ENCODE peak calls at places on chromosomes 4 and X, in eight cellular contexts. G is right lobe of liver, H is HL-60, V is Karpas-422, Q is astrocyte of the spinal cord, S is coronary artery, X is GM06990, O is choroid plexus epithelial cell. R is an unnamed sample.

GRCh38 chrX:1542994-1543725 is 6.2 kb upstream of the P2RY8 start:
- DNase-seq in S (no peak), X (no peak), V (peak; percentile 35), O (no peak), Q (no peak), H (no peak), G (no peak), R (no peak)

GRCh38 chrX:149121526-149121925 is 383.6 kb downstream of the IDS start:
- DNase-seq in G (no peak), S (no peak), O (no peak), V (no peak), X (no peak), Q (no peak), H (no peak), R (no peak)

GRCh38 chr4:95102391-95102790 is 344.6 kb downstream of the BMPR1B start:
- DNase-seq in V (no peak), O (no peak), S (no peak), G (no peak), H (no peak), X (no peak), Q (no peak), R (no peak)

GRCh38 chrX:78024349-78025108 is 55.1 kb upstream of the PGAM4 start:
- DNase-seq in S (no peak), G (no peak), H (peak; percentile 10), X (no peak), Q (no peak), V (peak; percentile 69), O (peak; percentile 15), R (peak; percentile 29)

GRCh38 chr4:127498366-127498765 is 134.4 kb upstream of the INTU start:
- DNase-seq in G (no peak), S (no peak), O (no peak), X (no peak), Q (no peak), H (no peak), V (no peak), R (no peak)

GRCh38 chrX:22365460-22365859 is 92.7 kb downstream of the CBLL2 start:
- DNase-seq in O (peak; percentile 79), S (no peak), H (no peak), V (no peak), X (no peak), Q (peak; percentile 90), G (no peak), R (no peak)

GRCh38 chr4:184680698-184681097 is 31.2 kb downstream of the PRIMPOL start:
- DNase-seq in S (no peak), X (no peak), Q (no peak), V (no peak), H (no peak), G (no peak), O (no peak), R (no peak)

GRCh38 chr4:54229631-54230478 is 762 bp downstream of the PDGFRA start:
- DNase-seq in H (no peak), O (peak; percentile 72), S (no peak), Q (peak; percentile 24), V (no peak), G (peak; percentile 32), X (no peak), R (no peak)

GRCh38 chr4:91058345-91058744 is 931.2 kb downstream of the CCSER1 start:
- DNase-seq in O (peak; percentile 35), H (no peak), Q (peak; percentile 28), V (no peak), S (no peak), G (no peak), X (no peak), R (no peak)

GRCh38 chrX:68498508-68499379 is at the start of gene YIPF6:
- DNase-seq in Q (peak; percentile 66), X (peak; percentile 80), G (peak; percentile 81), O (peak; percentile 71), H (no peak), S (peak; percentile 82), V (peak; percentile 86), R (peak; percentile 91)

GRCh38 chrX:68503830-68504229 is 5.0 kb downstream of the YIPF6 start:
- DNase-seq in G (no peak), O (peak; percentile 23), V (no peak), S (no peak), H (no peak), X (no peak), Q (no peak), R (no peak)

GRCh38 chrX:68504237-68504636 is 5.4 kb downstream of the YIPF6 start:
- DNase-seq in H (no peak), X (peak; percentile 6), V (no peak), G (no peak), O (peak; percentile 65), S (no peak), Q (peak; percentile 71), R (no peak)

GRCh38 chrX:68498044-68498507 is 775 bp upstream of the YIPF6 start:
- DNase-seq in Q (peak; percentile 51), S (no peak), G (no peak), O (peak; percentile 41), X (no peak), H (no peak), V (no peak), R (no peak)

GRCh38 chrX:68500105-68500504 is 1.3 kb downstream of the YIPF6 start:
- DNase-seq in X (no peak), S (no peak), V (no peak), H (no peak), G (no peak), O (no peak), Q (no peak), R (no peak)
- H3K4me3 ChIP-seq in X (peak overlapping the region; percentile 80), S (peak overlapping the region; percentile 84), V (peak overlapping the region; percentile 73), H (no peak overlapping the region), G (no peak overlapping the region), O (no peak overlapping the region), Q (no peak overlapping the region), R (no peak overlapping the region)

GRCh38 chrX:13094780-13095425 is 50.5 kb upstream of the FAM9C start:
- DNase-seq in X (no peak), O (peak; percentile 67), V (no peak), G (no peak), Q (peak; percentile 29), H (no peak), S (no peak), R (no peak)

GRCh38 chrX:13091111-13091765 is 46.8 kb upstream of the FAM9C start:
- DNase-seq in Q (no peak), O (peak; percentile 60), S (no peak), V (no peak), X (no peak), G (no peak), H (peak; percentile 61), R (no peak)

GRCh38 chrX:13092455-13092941 is 48.1 kb upstream of the FAM9C start:
- DNase-seq in H (peak; percentile 89), G (no peak), V (no peak), S (no peak), O (no peak), X (peak; percentile 82), Q (no peak), R (no peak)

GRCh38 chrX:13094374-13094773 is 50.0 kb upstream of the FAM9C start:
- DNase-seq in H (no peak), Q (no peak), S (no peak), G (no peak), V (no peak), O (no peak), X (no peak), R (no peak)

DNA sequence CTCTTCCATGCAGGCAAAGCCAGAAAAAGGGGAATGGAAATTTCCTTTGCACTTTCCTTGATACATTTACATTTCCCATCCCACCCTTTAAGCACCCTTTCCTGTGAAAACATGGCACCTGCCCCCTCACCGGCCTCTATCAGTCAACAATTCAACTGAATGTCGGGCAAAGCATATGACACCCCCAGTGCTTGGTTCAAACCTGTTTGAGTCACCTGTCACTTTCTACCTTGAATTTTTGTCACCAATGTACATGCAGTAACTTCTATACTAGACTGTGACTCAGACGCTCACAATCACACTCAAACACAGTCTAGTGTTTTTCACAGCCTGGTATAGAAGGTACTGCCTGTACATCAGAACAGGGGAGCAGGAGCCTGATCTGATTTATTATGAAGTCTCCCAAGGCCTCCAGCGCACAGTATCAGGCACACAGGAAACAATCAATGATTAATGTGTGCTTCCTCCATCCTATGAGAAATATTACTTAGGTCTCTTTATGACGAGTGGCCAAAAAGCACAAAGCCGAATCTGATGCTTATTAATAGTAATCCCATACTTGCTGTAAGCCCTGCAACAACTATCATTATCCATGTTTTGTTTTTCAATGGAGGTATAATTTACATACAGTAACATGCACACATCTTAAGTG is 49.2 kb upstream of the FAM9C start:
- DNase-seq in Q (no peak), X (no peak), G (no peak), S (no peak), V (no peak), H (no peak), O (no peak), R (no peak)
- H3K4me3 ChIP-seq in Q (no peak overlapping the region), X (no peak overlapping the region), G (no peak overlapping the region), S (no peak overlapping the region), V (no peak overlapping the region), H (no peak overlapping the region), O (no peak overlapping the region), R (no peak overlapping the region)

GRCh38 chrX:48960291-48960690 is 2.9 kb upstream of the OTUD5 start:
- DNase-seq in O (no peak), H (no peak), V (peak; percentile 67), G (no peak), S (no peak), X (no peak), Q (no peak), R (no peak)

GRCh38 chrX:48957827-48958634 is 624 bp upstream of the OTUD5 start:
- DNase-seq in Q (peak; percentile 98), V (peak; percentile 96), X (peak; percentile 97), G (peak; percentile 94), H (peak; percentile 93), S (peak; percentile 96), O (peak; percentile 99), R (peak; percentile 96)

GRCh38 chrX:48958635-48959094 is 1.3 kb upstream of the OTUD5 start:
- DNase-seq in Q (peak; percentile 59), X (no peak), G (peak; percentile 37), S (peak; percentile 80), O (peak; percentile 59), H (no peak), V (peak; percentile 55), R (peak; percentile 78)

GRCh38 chrX:48957477-48957826 is at the start of gene OTUD5:
- DNase-seq in S (no peak), O (no peak), Q (no peak), G (peak; percentile 64), H (no peak), X (peak; percentile 78), V (peak; percentile 89), R (peak; percentile 68)

GRCh38 chrX:48961585-48962091 is 4.2 kb upstream of the OTUD5 start:
- DNase-seq in Q (no peak), H (no peak), V (peak; percentile 87), G (no peak), X (no peak), S (peak; percentile 71), O (peak; percentile 66), R (peak; percentile 60)
- H3K4me3 ChIP-seq in Q (no peak overlapping the region), H (no peak overlapping the region), V (peak overlapping the region; percentile 60), G (no peak overlapping the region), X (no peak overlapping the region), S (no peak overlapping the region), O (no peak overlapping the region), R (no peak overlapping the region)

DNA sequence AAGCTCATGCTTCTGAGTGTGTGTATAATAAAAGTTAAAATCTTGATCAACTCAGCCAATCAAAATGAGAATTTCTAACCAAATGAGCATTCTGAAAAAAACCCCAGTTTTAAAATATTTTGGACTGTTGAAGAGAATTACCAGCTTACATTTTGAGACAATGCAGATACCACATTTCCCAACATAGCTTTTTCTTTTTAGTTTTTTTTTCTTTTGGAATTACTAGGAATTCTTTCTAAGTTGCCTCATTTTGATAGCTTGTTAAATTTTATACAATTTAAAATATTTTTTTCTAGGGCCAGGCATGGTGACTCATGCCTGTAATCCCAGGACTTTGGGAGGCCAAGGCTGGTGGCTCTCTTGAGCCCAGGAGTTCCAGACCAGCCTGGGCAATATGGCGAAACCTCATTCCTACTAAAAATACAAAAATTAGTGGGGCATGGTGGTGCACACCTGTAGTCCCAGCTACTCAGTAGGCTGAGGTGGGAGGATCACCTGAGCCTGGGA is 2.2 kb downstream of the RP2 start:
- DNase-seq in H (no peak), O (no peak), X (no peak), S (no peak), Q (no peak), G (no peak), V (peak; percentile 4), R (no peak)
- H3K4me3 ChIP-seq in H (peak overlapping the region; percentile 65), O (no peak overlapping the region), X (no peak overlapping the region), S (no peak overlapping the region), Q (no peak overlapping the region), G (no peak overlapping the region), V (peak overlapping the region; percentile 83), R (no peak overlapping the region)